ENCODE peak calls at places on chromosomes 5 and 9, in seven cellular contexts. One of them, this sample, is unnamed.

GRCh38 chr5:101716941-101717340 is 579.1 kb downstream of the SLCO4C1 start:
- DNase-seq in H9: no peak
- DNase-seq in H1: no peak
- DNase-seq in IMR-90: no peak
- DNase-seq in trophoblast cell: no peak
- DNase-seq in neuronal stem cell: no peak
- DNase-seq in mesenchymal stem cell: no peak
- DNase-seq in this sample: no peak

GRCh38 chr9:13427587-13427986 is 148.1 kb upstream of the MPDZ start:
- DNase-seq in H9: no peak
- DNase-seq in H1: no peak
- DNase-seq in IMR-90: peak; percentile 50
- DNase-seq in trophoblast cell: peak; percentile 64
- DNase-seq in neuronal stem cell: peak; percentile 53
- DNase-seq in mesenchymal stem cell: peak; percentile 54
- DNase-seq in this sample: peak; percentile 41

GRCh38 chr5:143547342-143547741 is 143.9 kb upstream of the NR3C1 start:
- DNase-seq in H9: no peak
- DNase-seq in H1: no peak
- DNase-seq in IMR-90: no peak
- DNase-seq in trophoblast cell: no peak
- DNase-seq in neuronal stem cell: no peak
- DNase-seq in mesenchymal stem cell: no peak
- DNase-seq in this sample: no peak

GRCh38 chr5:96243203-96243602 is 189.8 kb downstream of the PCSK1 start:
- DNase-seq in H9: no peak
- DNase-seq in H1: no peak
- DNase-seq in IMR-90: peak; percentile 70
- DNase-seq in trophoblast cell: peak; percentile 38
- DNase-seq in neuronal stem cell: no peak
- DNase-seq in mesenchymal stem cell: no peak
- DNase-seq in this sample: no peak

GRCh38 chr5:133698646-133699526 is 86.5 kb upstream of the FSTL4 start:
- DNase-seq in H9: peak; percentile 10
- DNase-seq in H1: no peak
- DNase-seq in IMR-90: no peak
- DNase-seq in trophoblast cell: no peak
- DNase-seq in neuronal stem cell: no peak
- DNase-seq in mesenchymal stem cell: no peak
- DNase-seq in this sample: no peak

GRCh38 chr5:43105369-43106289 is 15.1 kb upstream of the ZNF131 start:
- DNase-seq in H9: peak; percentile 94
- DNase-seq in H1: peak; percentile 91
- DNase-seq in IMR-90: peak; percentile 96
- DNase-seq in trophoblast cell: peak; percentile 99
- DNase-seq in neuronal stem cell: peak; percentile 77
- DNase-seq in mesenchymal stem cell: peak; percentile 93
- DNase-seq in this sample: peak; percentile 98

GRCh38 chr5:6365142-6365976 is 13.0 kb downstream of the MED10 start:
- DNase-seq in H9: peak; percentile 16
- DNase-seq in H1: no peak
- DNase-seq in IMR-90: peak; percentile 53
- DNase-seq in trophoblast cell: no peak
- DNase-seq in neuronal stem cell: no peak
- DNase-seq in mesenchymal stem cell: peak; percentile 26
- DNase-seq in this sample: no peak

GRCh38 chr9:105510024-105510423 is 47.9 kb upstream of the FKTN start:
- DNase-seq in H9: no peak
- DNase-seq in H1: no peak
- DNase-seq in IMR-90: peak; percentile 89
- DNase-seq in trophoblast cell: no peak
- DNase-seq in neuronal stem cell: no peak
- DNase-seq in mesenchymal stem cell: peak; percentile 76
- DNase-seq in this sample: no peak

GRCh38 chr5:154850255-154851062 is at the start of gene FAXDC2:
- DNase-seq in H9: peak; percentile 81
- DNase-seq in H1: peak; percentile 68
- DNase-seq in IMR-90: peak; percentile 88
- DNase-seq in trophoblast cell: peak; percentile 25
- DNase-seq in neuronal stem cell: peak; percentile 49
- DNase-seq in mesenchymal stem cell: peak; percentile 79
- DNase-seq in this sample: peak; percentile 85

GRCh38 chr9:71854811-71855210 is 56.2 kb downstream of the ABHD17B start:
- DNase-seq in H9: no peak
- DNase-seq in H1: no peak
- DNase-seq in IMR-90: no peak
- DNase-seq in trophoblast cell: peak; percentile 19
- DNase-seq in neuronal stem cell: no peak
- DNase-seq in mesenchymal stem cell: no peak
- DNase-seq in this sample: no peak

GRCh38 chr5:149878371-149878770 is 66.2 kb downstream of the PDE6A start:
- DNase-seq in H9: no peak
- DNase-seq in H1: no peak
- DNase-seq in IMR-90: no peak
- DNase-seq in trophoblast cell: peak; percentile 54
- DNase-seq in neuronal stem cell: no peak
- DNase-seq in mesenchymal stem cell: no peak
- DNase-seq in this sample: no peak

GRCh38 chr5:136424835-136425694 is 59.7 kb upstream of the TRPC7 start:
- DNase-seq in H9: peak; percentile 89
- DNase-seq in H1: peak; percentile 97
- DNase-seq in IMR-90: peak; percentile 33
- DNase-seq in trophoblast cell: peak; percentile 84
- DNase-seq in neuronal stem cell: peak; percentile 79
- DNase-seq in mesenchymal stem cell: peak; percentile 40
- DNase-seq in this sample: peak; percentile 89

GRCh38 chr9:4298255-4299005 is 1.4 kb downstream of the GLIS3 start:
- DNase-seq in H9: peak; percentile 37
- DNase-seq in H1: peak; percentile 72
- DNase-seq in IMR-90: peak; percentile 27
- DNase-seq in trophoblast cell: peak; percentile 84
- DNase-seq in neuronal stem cell: no peak
- DNase-seq in mesenchymal stem cell: peak; percentile 72
- DNase-seq in this sample: peak; percentile 82

GRCh38 chr5:115429345-115429940 is 115.1 kb downstream of the FEM1C start:
- DNase-seq in H9: no peak
- DNase-seq in H1: no peak
- DNase-seq in IMR-90: no peak
- DNase-seq in trophoblast cell: no peak
- DNase-seq in neuronal stem cell: no peak
- DNase-seq in mesenchymal stem cell: no peak
- DNase-seq in this sample: no peak

GRCh38 chr5:115428676-115429075 is 115.9 kb downstream of the FEM1C start:
- DNase-seq in H9: no peak
- DNase-seq in H1: no peak
- DNase-seq in IMR-90: no peak
- DNase-seq in trophoblast cell: no peak
- DNase-seq in neuronal stem cell: no peak
- DNase-seq in mesenchymal stem cell: no peak
- DNase-seq in this sample: no peak

GRCh38 chr5:115432691-115433090 is 111.9 kb downstream of the FEM1C start:
- DNase-seq in H9: no peak
- DNase-seq in H1: no peak
- DNase-seq in IMR-90: peak; percentile 61
- DNase-seq in trophoblast cell: no peak
- DNase-seq in neuronal stem cell: no peak
- DNase-seq in mesenchymal stem cell: peak; percentile 38
- DNase-seq in this sample: no peak

GRCh38 chr5:115430374-115430773 is 114.2 kb downstream of the FEM1C start:
- DNase-seq in H9: no peak
- DNase-seq in H1: no peak
- DNase-seq in IMR-90: no peak
- DNase-seq in trophoblast cell: no peak
- DNase-seq in neuronal stem cell: no peak
- DNase-seq in mesenchymal stem cell: no peak
- DNase-seq in this sample: no peak

DNA sequence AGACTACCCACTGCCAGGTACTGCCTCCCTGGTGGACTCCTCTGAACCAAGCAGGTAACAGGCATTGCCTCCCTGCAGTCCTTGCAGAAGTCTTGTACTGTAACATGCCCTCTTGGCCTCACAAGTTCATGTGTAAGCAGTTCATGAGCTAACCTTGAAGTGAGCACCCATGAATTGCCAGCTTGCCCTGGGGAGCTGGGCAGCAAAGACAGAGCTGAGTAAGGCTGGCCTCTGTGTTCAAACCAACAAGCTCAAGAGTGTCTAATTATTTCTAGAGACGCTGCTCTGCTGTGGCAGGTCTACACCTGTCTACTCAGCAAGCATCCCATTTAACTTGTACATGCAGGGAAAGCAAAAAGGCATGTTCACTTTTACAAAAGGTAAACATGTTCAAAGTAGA is 113.5 kb downstream of the FEM1C start:
- DNase-seq in H9: no peak
- DNase-seq in H1: no peak
- DNase-seq in IMR-90: no peak
- DNase-seq in trophoblast cell: no peak
- DNase-seq in neuronal stem cell: no peak
- DNase-seq in mesenchymal stem cell: no peak
- DNase-seq in this sample: no peak
- H3K23ac ChIP-seq in H9: no peak overlapping the region
- H3K23ac ChIP-seq in H1: no peak overlapping the region
- H3K23ac ChIP-seq in IMR-90: no peak overlapping the region
- H3K23ac ChIP-seq in trophoblast cell: no peak overlapping the region
- H3K23ac ChIP-seq in neuronal stem cell: no peak overlapping the region
- H3K23ac ChIP-seq in mesenchymal stem cell: no peak overlapping the region
- H3K23ac ChIP-seq in this sample: no peak overlapping the region

GRCh38 chr5:73558950-73559349 is 6.5 kb downstream of the ANKRA2 start:
- DNase-seq in H9: no peak
- DNase-seq in H1: no peak
- DNase-seq in IMR-90: no peak
- DNase-seq in trophoblast cell: no peak
- DNase-seq in neuronal stem cell: no peak
- DNase-seq in mesenchymal stem cell: no peak
- DNase-seq in this sample: no peak

GRCh38 chr5:73565166-73565968 is at the start of the genes ANKRA2 and UTP15:
- DNase-seq in H9: peak; percentile 97
- DNase-seq in H1: peak; percentile 99
- DNase-seq in IMR-90: peak; percentile 98
- DNase-seq in trophoblast cell: peak; percentile 100
- DNase-seq in neuronal stem cell: peak; percentile 98
- DNase-seq in mesenchymal stem cell: peak; percentile 99
- DNase-seq in this sample: peak; percentile 99

GRCh38 chr5:73565969-73566547 is 515 bp downstream of the UTP15 start:
- DNase-seq in H9: no peak
- DNase-seq in H1: no peak
- DNase-seq in IMR-90: no peak
- DNase-seq in trophoblast cell: no peak
- DNase-seq in neuronal stem cell: no peak
- DNase-seq in mesenchymal stem cell: no peak
- DNase-seq in this sample: no peak

GRCh38 chr5:73564018-73564417 is 1.4 kb downstream of the ANKRA2 start:
- DNase-seq in H9: no peak
- DNase-seq in H1: no peak
- DNase-seq in IMR-90: no peak
- DNase-seq in trophoblast cell: no peak
- DNase-seq in neuronal stem cell: no peak
- DNase-seq in mesenchymal stem cell: no peak
- DNase-seq in this sample: no peak

DNA sequence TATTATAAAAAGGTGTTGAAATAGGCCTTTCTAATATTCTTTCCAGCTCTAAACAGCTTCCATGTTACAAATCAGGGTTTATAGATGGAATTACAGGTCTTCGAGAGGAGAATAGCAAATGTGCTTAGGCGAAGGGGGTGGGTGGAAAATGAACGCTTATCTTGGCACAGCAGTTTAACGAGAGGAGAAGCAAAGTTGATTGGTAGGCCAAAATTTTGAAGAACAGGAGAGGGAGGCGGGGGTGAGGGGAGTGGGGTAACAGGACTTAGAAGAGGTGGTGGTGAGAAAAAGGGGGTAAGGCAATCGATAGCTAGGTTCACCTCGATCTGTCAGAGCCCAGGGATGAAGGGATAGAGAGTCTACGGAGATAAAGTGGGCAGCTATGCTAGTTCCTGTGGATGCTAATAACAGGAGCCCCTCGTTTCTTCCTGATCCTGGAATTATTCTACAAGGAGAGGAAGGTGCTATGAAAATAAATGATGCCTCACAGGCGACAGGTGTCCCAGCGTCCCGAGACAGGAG is 734 bp downstream of the ANKRA2 start:
- DNase-seq in H9: no peak
- DNase-seq in H1: no peak
- DNase-seq in IMR-90: no peak
- DNase-seq in trophoblast cell: no peak
- DNase-seq in neuronal stem cell: no peak
- DNase-seq in mesenchymal stem cell: no peak
- DNase-seq in this sample: peak; percentile 2
- H3K23ac ChIP-seq in H9: no peak overlapping the region
- H3K23ac ChIP-seq in H1: no peak overlapping the region
- H3K23ac ChIP-seq in IMR-90: peak overlapping the region; percentile 20
- H3K23ac ChIP-seq in trophoblast cell: no peak overlapping the region
- H3K23ac ChIP-seq in neuronal stem cell: no peak overlapping the region
- H3K23ac ChIP-seq in mesenchymal stem cell: no peak overlapping the region
- H3K23ac ChIP-seq in this sample: no peak overlapping the region

GRCh38 chr9:15018238-15018637 is 108.0 kb upstream of the FREM1 start:
- DNase-seq in H9: no peak
- DNase-seq in H1: no peak
- DNase-seq in IMR-90: no peak
- DNase-seq in trophoblast cell: peak; percentile 95
- DNase-seq in neuronal stem cell: no peak
- DNase-seq in mesenchymal stem cell: no peak
- DNase-seq in this sample: peak; percentile 49
- H3K23ac ChIP-seq in H9: no peak overlapping the region
- H3K23ac ChIP-seq in H1: no peak overlapping the region
- H3K23ac ChIP-seq in IMR-90: no peak overlapping the region
- H3K23ac ChIP-seq in trophoblast cell: no peak overlapping the region
- H3K23ac ChIP-seq in neuronal stem cell: no peak overlapping the region
- H3K23ac ChIP-seq in mesenchymal stem cell: no peak overlapping the region
- H3K23ac ChIP-seq in this sample: no peak overlapping the region

DNA sequence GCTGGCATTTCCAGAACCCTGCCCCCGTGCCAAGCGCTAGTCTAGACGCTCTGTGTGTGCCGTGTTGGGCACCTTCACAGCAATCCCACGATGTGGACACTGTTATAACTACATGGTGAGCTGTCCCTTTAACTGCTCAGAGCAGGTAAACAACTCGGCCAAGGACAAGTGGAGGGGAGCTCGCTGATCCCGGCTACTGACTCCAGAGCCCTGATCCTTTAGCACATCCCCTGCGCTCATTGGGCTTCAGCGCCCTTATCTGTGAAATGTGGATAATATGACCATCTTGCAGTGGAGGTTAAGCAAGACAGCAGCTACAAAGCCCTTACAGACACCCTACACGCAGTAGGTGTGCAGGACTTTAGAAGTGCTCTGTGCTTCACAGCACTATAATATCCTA is 16.5 kb downstream of the ORM2 start:
- DNase-seq in H9: no peak
- DNase-seq in H1: no peak
- DNase-seq in IMR-90: no peak
- DNase-seq in trophoblast cell: no peak
- DNase-seq in neuronal stem cell: no peak
- DNase-seq in mesenchymal stem cell: no peak
- DNase-seq in this sample: no peak
- H3K23ac ChIP-seq in H9: no peak overlapping the region
- H3K23ac ChIP-seq in H1: no peak overlapping the region
- H3K23ac ChIP-seq in IMR-90: no peak overlapping the region
- H3K23ac ChIP-seq in trophoblast cell: no peak overlapping the region
- H3K23ac ChIP-seq in neuronal stem cell: no peak overlapping the region
- H3K23ac ChIP-seq in mesenchymal stem cell: no peak overlapping the region
- H3K23ac ChIP-seq in this sample: no peak overlapping the region

This sample was measured in mesendoderm.